ENCODE peak calls at places on chromosomes 11 and 22, in six cellular contexts. K, P, C, I, U and D are unnamed samples.

GRCh38 chr11:29913352-29913751 is 103.5 kb downstream of the KCNA4 start:
- DNase-seq in K (no peak), I (no peak), P (no peak), U (no peak), C (no peak), D (no peak)

GRCh38 chr11:93905384-93905783 is 55.0 kb upstream of the VSTM5 start:
- DNase-seq in P (no peak), I (no peak), U (no peak), K (no peak), C (no peak), D (no peak)

GRCh38 chr22:46047841-46048595 is 71.1 kb upstream of the WNT7B start:
- DNase-seq in C (peak; percentile 64), U (no peak), P (no peak), K (peak; percentile 69), I (peak; percentile 45), D (peak; percentile 48)

GRCh38 chr22:25930710-25931353 is 188.8 kb downstream of the MYO18B start:
- DNase-seq in U (no peak), K (no peak), I (no peak), P (no peak), C (no peak), D (no peak)

GRCh38 chr22:26642465-26643367 is 14.7 kb upstream of the MIAT start:
- DNase-seq in U (no peak), I (peak; percentile 56), P (no peak), K (no peak), C (peak; percentile 89), D (no peak)

GRCh38 chr11:64628596-64628995 is 37.6 kb downstream of the SLC22A12 start:
- DNase-seq in C (no peak), K (no peak), U (no peak), P (no peak), I (no peak), D (no peak)

GRCh38 chr11:130145975-130146776 is 13.4 kb upstream of the ST14 start:
- DNase-seq in I (no peak), U (no peak), K (no peak), P (no peak), C (no peak), D (no peak)

GRCh38 chr22:42074153-42074750 is at the start of gene PHETA2:
- DNase-seq in U (peak; percentile 6), K (no peak), P (peak; percentile 56), I (peak; percentile 71), C (no peak), D (no peak)

GRCh38 chr11:130165601-130166456 is 6.2 kb downstream of the ST14 start:
- DNase-seq in K (peak; percentile 35), U (no peak), C (peak; percentile 17), I (no peak), P (no peak), D (no peak)

GRCh38 chr11:15714641-15715399 is 600.1 kb downstream of the INSC start:
- DNase-seq in I (no peak), P (no peak), K (no peak), C (no peak), U (no peak), D (peak; percentile 25)

GRCh38 chr11:73404048-73404447 is 27.8 kb downstream of the RELT start:
- DNase-seq in U (no peak), K (peak; percentile 87), C (peak; percentile 77), P (peak; percentile 73), I (peak; percentile 71), D (no peak)

GRCh38 chr22:27990879-27991278 is 71.8 kb upstream of the PITPNB start:
- DNase-seq in U (no peak), P (peak; percentile 98), K (no peak), I (peak; percentile 76), C (peak; percentile 45), D (no peak)

GRCh38 chr22:19290400-19291217 is 910 bp downstream of the CLTCL1 start:
- DNase-seq in C (peak; percentile 39), K (no peak), U (no peak), P (peak; percentile 43), I (peak; percentile 30), D (peak; percentile 14)

GRCh38 chr22:43317252-43317651 is 25.9 kb downstream of the SCUBE1 start:
- DNase-seq in K (no peak), C (no peak), I (no peak), P (no peak), U (no peak), D (no peak)